ENCODE peak calls at places on chromosomes 1 and 21, in five cellular contexts. X, S, D, G and I are unnamed samples.

GRCh38 chr1:192756314-192756713 is 52.5 kb upstream of the RGS2 start:
- DNase-seq in X (no peak), S (no peak), D (no peak), G (no peak), I (no peak)

GRCh38 chr21:39576518-39577128 is 36.1 kb upstream of the B3GALT5 start:
- DNase-seq in X (no peak), S (no peak), D (no peak), G (no peak), I (no peak)

GRCh38 chr1:21289700-21290545 is at the start of gene ECE1:
- DNase-seq in X (no peak), S (peak; percentile 45), D (no peak), G (peak; percentile 60), I (peak; percentile 37)

GRCh38 chr21:45412909-45413581 is 8.1 kb downstream of the COL18A1 start:
- DNase-seq in X (no peak), S (no peak), D (no peak), G (no peak), I (no peak)

GRCh38 chr1:202131956-202132821 is 9.5 kb downstream of the GPR37L1 start:
- DNase-seq in X (no peak), S (no peak), D (no peak), G (peak; percentile 87), I (no peak)

GRCh38 chr1:226870323-226871046 is at the start of gene PSEN2:
- DNase-seq in X (peak; percentile 33), S (peak; percentile 48), D (peak; percentile 26), G (peak; percentile 82), I (peak; percentile 43)

GRCh38 chr1:39902121-39902807 is 547 bp upstream of the MYCL start:
- DNase-seq in X (peak; percentile 27), S (peak; percentile 66), D (no peak), G (peak; percentile 58), I (peak; percentile 42)

GRCh38 chr1:39129514-39129913 is 75.0 kb upstream of the MACF1 start:
- DNase-seq in X (peak; percentile 52), S (no peak), D (no peak), G (no peak), I (peak; percentile 69)

GRCh38 chr1:10045480-10046355 is 13.0 kb downstream of the UBE4B start:
- DNase-seq in X (peak; percentile 48), S (no peak), D (no peak), G (no peak), I (peak; percentile 61)

GRCh38 chr21:44686843-44687561 is 5.0 kb upstream of the KRTAP12-1 start:
- DNase-seq in X (no peak), S (no peak), D (no peak), G (no peak), I (no peak)

GRCh38 chr21:45011911-45012660 is 62.3 kb upstream of the ADARB1 start:
- DNase-seq in X (peak; percentile 83), S (peak; percentile 73), D (peak; percentile 85), G (no peak), I (peak; percentile 89)

GRCh38 chr1:116874622-116875277 is 35.0 kb upstream of the PTGFRN start:
- DNase-seq in X (peak; percentile 28), S (no peak), D (peak; percentile 29), G (no peak), I (peak; percentile 44)

GRCh38 chr1:232988572-232989040 is 38.2 kb downstream of the NTPCR start:
- DNase-seq in X (no peak), S (no peak), D (peak; percentile 98), G (no peak), I (peak; percentile 45)

GRCh38 chr21:16013570-16013969 is 283.8 kb downstream of the USP25 start:
- DNase-seq in X (no peak), S (no peak), D (no peak), G (no peak), I (no peak)

GRCh38 chr1:162213281-162213909 is 143.9 kb downstream of the NOS1AP start:
- DNase-seq in X (peak; percentile 10), S (no peak), D (peak; percentile 70), G (peak; percentile 85), I (peak; percentile 64)

GRCh38 chr1:154845174-154845573 is 24.9 kb downstream of the KCNN3 start:
- DNase-seq in X (no peak), S (no peak), D (no peak), G (no peak), I (no peak)

GRCh38 chr1:224340711-224341384 is 10.9 kb upstream of the NVL start:
- DNase-seq in X (no peak), S (peak; percentile 20), D (no peak), G (no peak), I (no peak)

GRCh38 chr1:181141431-181141910 is 53.0 kb downstream of the IER5 start:
- DNase-seq in X (peak; percentile 97), S (no peak), D (peak; percentile 90), G (peak; percentile 47), I (peak; percentile 78)

GRCh38 chr1:47507921-47508894 is 70.4 kb downstream of the FOXD2 start:
- DNase-seq in X (no peak), S (peak; percentile 27), D (no peak), G (peak; percentile 31), I (no peak)

GRCh38 chr1:244435562-244436205 is 16.0 kb downstream of the ADSS2 start:
- DNase-seq in X (peak; percentile 60), S (no peak), D (peak; percentile 75), G (no peak), I (peak; percentile 59)

GRCh38 chr21:36040389-36040788 is 19.9 kb downstream of the SETD4 start:
- DNase-seq in X (no peak), S (no peak), D (no peak), G (no peak), I (no peak)

GRCh38 chr1:151193856-151194255 is 3.9 kb upstream of the VPS72 start:
- DNase-seq in X (no peak), S (no peak), D (no peak), G (no peak), I (no peak)

GRCh38 chr1:151193304-151193703 is 3.3 kb upstream of the VPS72 start:
- DNase-seq in X (no peak), S (no peak), D (no peak), G (no peak), I (no peak)

GRCh38 chr1:151192047-151192446 is 2.0 kb upstream of the VPS72 start:
- DNase-seq in X (no peak), S (no peak), D (no peak), G (no peak), I (no peak)

GRCh38 chr1:151187205-151187604 is 2.8 kb downstream of the VPS72 start:
- DNase-seq in X (no peak), S (no peak), D (no peak), G (no peak), I (no peak)

DNA sequence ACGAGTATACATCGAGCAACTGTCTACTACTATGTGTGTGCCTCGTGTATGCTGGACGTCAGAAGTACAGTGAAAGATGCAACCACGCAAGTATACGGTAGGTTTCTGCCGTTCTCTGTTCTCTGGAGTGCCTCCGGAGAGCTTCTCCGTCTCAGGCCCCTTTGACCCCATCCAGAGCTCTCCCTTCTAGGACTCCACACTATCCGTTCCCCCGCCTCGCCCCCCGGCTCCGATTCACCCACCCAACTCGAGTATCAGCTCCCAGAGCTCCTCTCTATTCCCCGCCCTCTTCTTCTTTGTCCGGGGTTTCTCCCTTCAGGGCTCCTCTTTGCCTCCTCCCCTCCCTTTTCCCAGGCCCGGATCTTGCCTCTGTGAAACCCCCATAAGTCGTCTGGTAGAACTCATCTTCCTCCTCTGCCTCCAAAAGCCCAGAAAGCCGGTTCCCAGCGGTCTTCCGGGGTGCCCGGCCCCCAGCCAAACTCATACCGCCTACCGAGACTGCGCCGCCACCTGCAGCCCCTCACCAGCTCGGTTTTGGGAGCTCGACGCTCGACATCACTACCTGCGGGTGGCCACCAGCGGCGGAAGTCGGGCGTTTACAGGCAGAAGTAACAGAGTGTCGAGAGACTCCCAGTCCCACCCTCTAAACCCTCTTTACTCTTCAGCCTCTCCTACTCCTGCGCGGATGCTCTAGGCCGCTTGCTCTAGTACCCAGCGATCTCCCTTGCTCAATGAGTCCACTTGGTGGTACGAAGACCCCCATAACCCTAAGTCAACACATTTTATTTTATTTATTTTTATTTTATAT is at the start of gene VPS72:
- DNase-seq in X (peak; percentile 87), S (peak; percentile 74), D (peak; percentile 88), G (peak; percentile 84), I (peak; percentile 88)
- TF ChIP-seq CTCF in X (no peak), S (no peak), D (no peak), G (peak; percentile 44), I (no peak)

GRCh38 chr1:25504706-25505560 is 38.5 kb upstream of the LDLRAP1 start:
- DNase-seq in X (peak; percentile 26), S (no peak), D (no peak), G (peak; percentile 20), I (peak; percentile 57)

GRCh38 chr1:25500694-25501093 is 42.7 kb upstream of the LDLRAP1 start:
- DNase-seq in X (peak; percentile 19), S (no peak), D (no peak), G (peak; percentile 34), I (peak; percentile 29)

GRCh38 chr1:25502957-25503356 is 40.4 kb upstream of the LDLRAP1 start:
- DNase-seq in X (peak; percentile 12), S (no peak), D (peak; percentile 48), G (peak; percentile 13), I (peak; percentile 35)

GRCh38 chr1:25503551-25504426 is 39.6 kb upstream of the LDLRAP1 start:
- DNase-seq in X (no peak), S (no peak), D (no peak), G (peak; percentile 72), I (no peak)

GRCh38 chr1:25501235-25502058 is 42.0 kb upstream of the LDLRAP1 start:
- DNase-seq in X (peak; percentile 67), S (no peak), D (peak; percentile 25), G (peak; percentile 22), I (peak; percentile 72)
- TF ChIP-seq CTCF in X (peak; percentile 13), S (peak; percentile 14), D (no peak), G (peak; percentile 6), I (peak; percentile 16)

GRCh38 chr1:37948160-37948559 is 1.3 kb upstream of the INPP5B start:
- DNase-seq in X (no peak), S (no peak), D (no peak), G (no peak), I (no peak)

GRCh38 chr1:37947364-37947763 is 511 bp upstream of the INPP5B start:
- DNase-seq in X (no peak), S (no peak), D (no peak), G (no peak), I (no peak)

GRCh38 chr1:37948841-37949240 is 2.0 kb upstream of the INPP5B start:
- DNase-seq in X (no peak), S (no peak), D (no peak), G (no peak), I (no peak)

GRCh38 chr1:37945743-37946702 is 830 bp downstream of the INPP5B start:
- DNase-seq in X (peak; percentile 90), S (no peak), D (peak; percentile 82), G (peak; percentile 74), I (peak; percentile 98)

DNA sequence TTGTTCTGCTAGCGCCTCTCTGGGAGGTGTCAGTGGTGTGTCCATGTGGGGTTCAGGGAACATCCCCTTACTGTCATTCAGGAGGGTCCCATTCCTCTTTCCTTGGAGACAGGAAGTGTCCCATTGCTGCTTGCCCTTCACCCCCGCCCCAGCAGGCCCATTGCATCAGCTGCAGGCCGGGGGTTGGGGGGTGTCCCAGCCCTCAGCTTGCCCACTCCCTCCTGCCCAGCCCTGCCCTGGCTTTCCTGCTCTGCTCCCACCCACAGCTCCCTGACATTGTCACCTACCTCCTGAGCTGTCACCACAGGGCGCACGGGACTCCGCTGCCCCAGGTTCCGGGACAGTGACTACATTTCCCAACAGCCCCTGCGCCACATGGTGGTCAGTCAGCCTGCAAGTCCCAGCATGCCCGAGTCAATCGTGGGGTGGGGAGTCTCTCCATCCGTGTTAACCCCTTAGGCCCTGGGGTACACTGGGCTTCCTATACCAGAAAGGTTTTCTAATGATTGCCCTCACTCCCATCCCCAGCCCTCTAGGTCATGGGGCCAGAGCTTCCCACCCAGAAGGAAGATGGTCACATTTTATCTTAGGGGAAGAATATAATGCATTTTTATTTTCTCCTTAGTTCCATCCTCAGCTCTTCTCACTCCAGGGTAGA is at the start of gene INPP5B:
- DNase-seq in X (peak; percentile 85), S (peak; percentile 67), D (peak; percentile 77), G (peak; percentile 94), I (peak; percentile 93)
- TF ChIP-seq CTCF in X (no peak), S (no peak), D (no peak), G (no peak), I (no peak)

GRCh38 chr1:28796321-28797213 is 15.4 kb upstream of the OPRD1 start:
- DNase-seq in X (no peak), S (no peak), D (no peak), G (no peak), I (no peak)
- TF ChIP-seq CTCF in X (no peak), S (no peak), D (no peak), G (no peak), I (no peak)